ENCODE peak calls at places on chromosomes 11 and 22, in four cellular contexts. L, X, B and U are unnamed samples.

GRCh38 chr11:29534831-29535230 is 482.0 kb downstream of the KCNA4 start:
- DNase-seq in L (no peak), B (no peak), X (no peak), U (no peak)

GRCh38 chr11:29343465-29344333 is 673.1 kb downstream of the KCNA4 start:
- DNase-seq in X (peak; percentile 28), L (peak; percentile 54), B (no peak), U (peak; percentile 80)

GRCh38 chr11:6395470-6396060 is 5.3 kb downstream of the SMPD1 start:
- DNase-seq in B (no peak), X (no peak), L (no peak), U (no peak)

GRCh38 chr22:43126506-43127165 is 16.1 kb downstream of the BIK start:
- DNase-seq in L (peak; percentile 62), B (no peak), X (peak; percentile 65), U (no peak)

GRCh38 chr11:74276581-74276980 is 34.9 kb downstream of the P4HA3 start:
- DNase-seq in X (no peak), B (no peak), L (no peak), U (no peak)

GRCh38 chr11:65695459-65696241 is 16.4 kb upstream of the KAT5 start:
- DNase-seq in L (no peak), X (peak; percentile 77), B (no peak), U (no peak)

GRCh38 chr11:74388678-74389327 is 9.4 kb downstream of the PGM2L1 start:
- DNase-seq in L (peak; percentile 33), X (peak; percentile 42), B (peak; percentile 8), U (no peak)

GRCh38 chr22:39980635-39981034 is 14.1 kb upstream of the FAM83F start:
- DNase-seq in L (no peak), X (no peak), B (no peak), U (no peak)

GRCh38 chr11:73969091-73969490 is 13.6 kb downstream of the UCP2 start:
- DNase-seq in B (no peak), X (no peak), L (no peak), U (no peak)

DNA sequence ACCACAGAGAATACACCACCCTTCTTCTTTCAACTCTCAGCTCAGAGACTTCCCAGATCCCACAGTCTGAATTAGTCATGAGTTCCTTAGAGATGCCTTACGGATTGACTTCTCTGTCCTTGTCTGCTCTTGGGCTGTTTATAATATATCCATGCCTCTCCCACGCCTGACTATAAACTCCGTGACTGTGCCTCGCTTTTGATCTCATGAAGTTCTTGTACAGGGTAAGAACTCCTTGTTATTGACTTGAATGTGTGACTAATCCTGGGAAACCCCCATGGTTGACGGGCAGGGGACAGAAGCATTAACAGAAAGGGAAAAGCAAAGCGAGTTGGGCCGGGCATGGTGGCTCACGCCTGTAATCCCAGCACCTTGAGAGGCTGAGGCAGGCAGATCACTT is 62.4 kb upstream of the POU2AF1 start:
- DNase-seq in B (no peak), X (no peak), L (no peak), U (no peak)
- TF ChIP-seq ETV6 in B (no peak), X (no peak), L (no peak), U (no peak)

GRCh38 chr11:125954945-125955640 is 9.2 kb downstream of the VSIG10L2 start:
- DNase-seq in L (no peak), X (no peak), B (no peak), U (no peak)

GRCh38 chr11:125955856-125956255 is 10.0 kb downstream of the VSIG10L2 start:
- DNase-seq in B (no peak), L (no peak), X (no peak), U (no peak)

GRCh38 chr11:125954123-125954944 is 8.5 kb downstream of the VSIG10L2 start:
- DNase-seq in X (no peak), L (no peak), B (no peak), U (no peak)

GRCh38 chr11:125957623-125958330 is 11.9 kb downstream of the VSIG10L2 start:
- DNase-seq in L (no peak), X (no peak), B (no peak), U (no peak)

DNA sequence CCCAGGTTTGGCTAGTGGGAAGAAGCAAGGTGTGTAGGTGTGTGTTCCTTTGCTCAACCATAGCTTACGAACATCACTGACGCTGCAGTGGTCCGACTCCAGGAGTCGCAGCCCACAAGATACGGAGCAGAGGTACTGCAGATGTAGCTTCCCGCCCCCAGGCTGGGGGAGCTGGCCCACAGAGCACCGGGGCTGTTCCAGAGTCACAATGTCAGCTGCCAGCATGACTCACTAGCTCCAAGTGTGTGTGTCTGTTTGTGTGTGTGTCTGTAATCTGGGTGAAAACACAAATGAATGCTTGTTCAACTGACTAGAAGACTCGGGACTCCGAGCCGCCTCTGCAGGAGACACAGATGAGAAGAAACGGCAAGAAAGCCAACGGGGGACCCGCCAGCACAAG is 10.5 kb downstream of the VSIG10L2 start:
- DNase-seq in L (no peak), X (no peak), B (no peak), U (no peak)
- TF ChIP-seq ETV6 in L (no peak), X (no peak), B (no peak), U (no peak)

DNA sequence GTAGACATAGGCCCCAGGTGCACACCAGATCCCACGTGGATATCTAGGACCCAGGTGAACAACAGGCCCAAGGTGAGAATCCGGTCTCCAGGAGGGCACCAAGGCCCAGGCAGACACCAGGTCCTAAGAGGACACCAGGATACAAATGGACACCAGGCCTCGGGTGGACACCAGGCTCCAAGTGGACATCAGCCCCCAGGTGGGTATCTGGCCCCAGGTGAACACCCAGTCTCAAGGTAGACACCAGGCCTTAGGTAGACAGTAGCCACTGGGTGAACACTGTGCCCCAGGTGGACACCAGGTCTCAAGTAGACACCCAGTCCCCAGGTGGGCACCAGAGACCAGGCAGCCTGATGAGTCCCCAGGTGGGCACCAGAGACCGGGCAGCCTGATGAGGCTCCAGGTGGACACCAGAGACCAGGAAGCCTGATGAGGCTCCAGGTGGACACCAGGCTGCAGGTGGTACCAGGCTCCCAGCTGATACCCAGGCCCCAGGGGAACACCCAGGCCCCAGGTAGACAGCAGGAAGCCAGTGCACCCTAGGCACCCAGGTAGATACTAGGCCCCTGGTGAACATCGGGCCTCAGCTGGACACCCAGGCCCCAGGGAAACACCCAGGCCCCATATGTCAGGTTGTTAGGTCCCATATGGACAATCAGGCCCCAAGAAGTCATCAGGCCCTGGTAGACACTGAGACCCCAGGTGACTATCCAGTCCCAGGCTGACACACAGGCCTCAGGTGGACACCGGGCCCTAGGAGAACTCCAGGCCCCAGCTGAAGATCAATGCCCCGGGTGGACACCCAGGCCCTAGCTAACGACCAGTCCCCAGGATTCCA is 55.1 kb upstream of the SEPTIN5 start:
- DNase-seq in B (no peak), X (no peak), L (no peak), U (no peak)
- TF ChIP-seq ETV6 in B (no peak), X (no peak), L (no peak), U (no peak)

GRCh38 chr22:29039148-29039547 is 22.5 kb downstream of the C22orf31 start:
- DNase-seq in B (no peak), L (no peak), X (no peak), U (no peak)
- TF ChIP-seq ETV6 in B (no peak), L (no peak), X (no peak), U (no peak)

DNA sequence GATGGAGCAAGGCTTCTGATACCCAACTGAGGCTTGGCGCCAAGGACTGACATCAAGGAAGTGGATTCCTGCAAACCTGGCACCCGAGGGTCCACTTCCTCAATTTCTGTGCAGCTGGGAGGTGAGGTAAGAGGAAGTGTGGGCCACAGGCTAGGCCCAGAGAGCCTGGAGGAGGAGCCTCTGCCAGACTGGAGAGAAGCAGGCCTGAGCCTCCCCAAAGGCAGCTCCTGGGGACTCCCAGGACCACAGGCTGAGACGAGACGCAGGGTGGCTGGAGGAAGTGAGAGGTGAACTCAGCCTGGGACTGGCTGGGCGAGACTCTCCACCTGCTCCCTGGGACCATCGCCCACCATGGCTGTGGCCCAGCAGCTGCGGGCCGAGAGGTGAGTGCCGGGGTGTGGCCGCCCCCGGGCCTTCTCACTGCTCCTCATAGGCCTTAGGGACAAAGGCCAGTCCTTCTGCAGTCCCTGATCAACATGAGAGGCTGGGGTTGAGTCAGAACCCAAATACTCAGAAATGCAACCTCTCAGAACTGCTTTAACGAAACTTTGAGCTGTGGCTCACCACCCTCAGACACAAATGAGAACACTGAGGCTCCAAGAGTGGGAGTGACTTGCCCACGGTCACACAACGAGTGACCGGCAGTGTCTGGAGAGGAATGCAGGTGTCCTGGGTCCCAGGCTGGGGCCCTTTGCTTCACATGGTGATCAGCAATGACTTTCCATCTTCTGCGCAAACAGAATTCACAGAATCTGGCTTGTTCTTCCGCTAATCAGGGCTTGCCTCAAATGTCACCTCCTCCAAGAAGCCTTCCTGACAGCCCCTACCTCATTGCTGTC is at the start of gene NCF4:
- DNase-seq in X (no peak), B (peak; percentile 94), L (no peak), U (no peak)
- TF ChIP-seq ETV6 in X (no peak), B (no peak), L (peak; percentile 29), U (no peak)